ENCODE peak calls at places on chromosomes 16 and 17, in four cellular contexts. S is H1, U is K562, Z is WTC11. R is an unnamed sample.

GRCh38 chr17:38536661-38537060 is 69.1 kb downstream of the SRCIN1 start:
- DNase-seq in S (no peak), U (no peak), Z (no peak), R (no peak)

GRCh38 chr16:71880176-71880575 is 3.8 kb downstream of the ZNF821 start:
- DNase-seq in S (no peak), U (no peak), Z (no peak), R (no peak)

GRCh38 chr17:52759864-52760263 is 601.4 kb upstream of the CA10 start:
- DNase-seq in S (no peak), U (no peak), Z (no peak), R (no peak)

GRCh38 chr16:4651842-4652241 is 27.2 kb downstream of the MGRN1 start:
- DNase-seq in S (no peak), U (no peak), Z (no peak), R (no peak)

GRCh38 chr17:61251939-61252865 is 147.4 kb upstream of the TBX2 start:
- DNase-seq in S (no peak), U (no peak), Z (no peak), R (peak; percentile 42)

GRCh38 chr17:72120878-72121163 is at the start of gene SOX9:
- DNase-seq in S (peak; percentile 77), U (no peak), Z (peak; percentile 89), R (peak; percentile 95)

GRCh38 chr17:76270127-76270592 is 5.0 kb downstream of the UBALD2 start:
- DNase-seq in S (no peak), U (peak; percentile 77), Z (no peak), R (peak; percentile 47)

GRCh38 chr17:66466933-66467367 is 164.5 kb downstream of the PRKCA start:
- DNase-seq in S (no peak), U (peak; percentile 67), Z (no peak), R (no peak)

GRCh38 chr16:57799619-57800212 is 2.6 kb downstream of the KIFC3 start:
- DNase-seq in S (no peak), U (peak; percentile 54), Z (no peak), R (peak; percentile 15)

GRCh38 chr17:16314859-16315258 is 38.4 kb downstream of the CENPV start:
- DNase-seq in S (no peak), U (no peak), Z (no peak), R (no peak)

GRCh38 chr17:77594416-77595209 is 363.9 kb upstream of the TNRC6C start:
- DNase-seq in S (no peak), U (no peak), Z (no peak), R (no peak)

GRCh38 chr17:12959441-12959840 is 58.4 kb downstream of the ELAC2 start:
- DNase-seq in S (no peak), U (no peak), Z (no peak), R (no peak)

GRCh38 chr16:85923153-85924021 is 24.4 kb downstream of the IRF8 start:
- DNase-seq in S (no peak), U (no peak), Z (no peak), R (no peak)

GRCh38 chr17:35432176-35433074 is at the start of gene SLFN12:
- DNase-seq in S (peak; percentile 70), U (no peak), Z (peak; percentile 40), R (no peak)

GRCh38 chr16:50709980-50710379 is 16.6 kb downstream of the NOD2 start:
- DNase-seq in S (no peak), U (no peak), Z (no peak), R (no peak)

GRCh38 chr17:31631759-31632158 is 227.3 kb downstream of the COPRS start:
- DNase-seq in S (no peak), U (no peak), Z (no peak), R (no peak)

GRCh38 chr16:73064996-73065349 is 17.0 kb upstream of the ZFHX3 start:
- DNase-seq in S (no peak), U (no peak), Z (no peak), R (no peak)

GRCh38 chr16:57013268-57013667 is 23.9 kb downstream of the NLRC5 start:
- DNase-seq in S (no peak), U (no peak), Z (no peak), R (no peak)

GRCh38 chr17:17422641-17423040 is 54.2 kb upstream of the MED9 start:
- DNase-seq in S (no peak), U (no peak), Z (no peak), R (no peak)

GRCh38 chr17:39818282-39819000 is 45.7 kb downstream of the IKZF3 start:
- DNase-seq in S (no peak), U (no peak), Z (no peak), R (no peak)

GRCh38 chr17:74678541-74678940 is 34.2 kb downstream of the CD300LF start:
- DNase-seq in S (no peak), U (no peak), Z (no peak), R (no peak)

DNA sequence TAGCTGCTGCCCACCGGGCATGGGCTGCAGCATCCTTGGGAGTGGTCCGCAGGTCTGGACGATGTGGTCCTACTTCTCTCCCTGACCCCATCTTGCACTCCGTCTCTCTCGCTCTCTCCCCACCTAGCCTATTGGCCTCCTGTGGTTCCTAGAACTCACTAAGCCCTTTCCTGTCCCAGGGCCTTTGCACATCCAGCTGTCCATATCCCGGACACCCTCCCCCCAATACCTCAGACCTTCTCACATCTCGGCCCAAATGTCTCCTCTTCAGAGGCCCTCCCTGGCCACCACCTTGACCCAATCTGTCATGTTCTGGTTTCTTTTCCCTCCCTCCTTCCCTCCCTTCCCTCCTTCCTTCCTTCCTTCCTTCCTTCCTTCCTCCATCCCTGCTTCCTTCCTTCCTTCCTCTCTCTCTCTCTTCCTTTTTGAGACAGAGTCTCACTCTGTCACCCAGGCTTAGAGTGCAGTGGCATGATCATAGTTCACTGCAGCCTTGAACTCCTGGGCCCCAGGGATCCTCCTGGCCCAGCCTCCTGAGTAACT is 4.5 kb downstream of the SLC4A1 start:
- DNase-seq in S (no peak), U (no peak), Z (no peak), R (no peak)
- TF ChIP-seq TEAD4 in S (no peak), U (no peak), Z (no peak), R (no peak)

GRCh38 chr16:66168777-66169176 is 197.7 kb upstream of the CDH5 start:
- DNase-seq in S (no peak), U (no peak), Z (no peak), R (no peak)

GRCh38 chr16:66169817-66170216 is 196.7 kb upstream of the CDH5 start:
- DNase-seq in S (no peak), U (no peak), Z (no peak), R (no peak)

GRCh38 chr16:66166451-66166850 is 200.0 kb upstream of the CDH5 start:
- DNase-seq in S (no peak), U (no peak), Z (no peak), R (no peak)

GRCh38 chr16:66165879-66166278 is 200.6 kb upstream of the CDH5 start:
- DNase-seq in S (no peak), U (no peak), Z (no peak), R (no peak)

DNA sequence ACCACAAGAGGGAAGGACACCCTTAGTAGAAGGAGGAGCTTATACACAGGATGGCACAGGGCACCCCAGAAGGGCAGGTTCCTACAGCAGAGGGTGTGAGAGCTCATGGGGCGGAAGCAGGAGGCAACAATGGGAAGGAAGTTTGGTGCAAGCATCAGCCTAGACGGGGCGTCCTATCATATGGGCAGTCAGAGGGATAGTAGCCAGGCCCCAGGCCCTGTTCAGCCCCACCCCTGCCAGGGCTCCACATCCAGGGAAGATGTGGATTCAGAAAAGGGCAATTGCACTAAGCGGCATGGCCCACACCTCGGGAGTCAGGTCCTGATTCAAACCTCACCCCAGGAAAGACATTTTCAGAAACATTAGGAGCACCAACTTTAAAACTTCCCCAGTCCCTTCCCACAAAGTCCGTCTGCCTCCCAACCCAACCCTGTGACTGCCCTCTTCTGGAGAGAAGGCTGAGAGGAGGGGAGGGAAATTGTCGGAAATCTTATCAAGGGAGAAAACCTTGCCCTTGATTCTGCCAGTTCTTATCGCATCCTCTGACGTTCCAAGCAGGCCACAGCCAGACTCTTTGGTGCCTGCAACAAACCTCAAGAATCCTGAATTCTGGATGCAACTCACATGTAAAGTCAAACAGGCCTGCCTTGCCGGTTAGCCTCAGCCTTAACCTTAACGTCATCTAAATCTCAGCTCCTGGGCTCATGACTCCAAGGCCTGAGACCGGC is 198.8 kb upstream of the CDH5 start:
- DNase-seq in S (no peak), U (peak; percentile 6), Z (peak; percentile 25), R (no peak)
- TF ChIP-seq TEAD4 in S (no peak), U (no peak), Z (no peak), R (no peak)

DNA sequence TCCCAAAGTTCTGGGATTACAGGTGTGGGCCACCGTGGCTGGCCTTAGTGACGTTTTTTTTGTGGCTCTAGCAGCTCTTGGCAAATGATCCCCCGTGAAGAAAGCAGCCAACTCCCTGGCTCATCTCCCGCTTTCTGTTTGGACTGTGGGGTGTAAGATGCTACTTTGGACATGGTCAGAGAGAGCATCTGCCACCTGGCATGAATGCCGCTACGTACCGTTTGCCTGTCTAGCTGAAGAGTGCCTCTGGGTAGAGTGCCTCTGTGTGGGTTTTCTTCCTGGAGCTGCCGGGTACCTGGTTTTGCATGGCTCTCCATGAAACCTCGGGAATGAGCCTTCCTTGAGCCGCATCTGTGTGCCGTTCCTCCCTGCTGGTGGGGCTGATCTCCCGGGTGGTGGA is 34.3 kb downstream of the NDEL1 start:
- DNase-seq in S (no peak), U (no peak), Z (no peak), R (no peak)
- TF ChIP-seq TEAD4 in S (no peak), U (no peak), Z (no peak), R (no peak)

GRCh38 chr16:28064150-28064549 is 636 bp upstream of the GSG1L start:
- DNase-seq in S (no peak), U (no peak), Z (no peak), R (no peak)

GRCh38 chr16:28064706-28065249 is 1.3 kb upstream of the GSG1L start:
- DNase-seq in S (no peak), U (no peak), Z (no peak), R (no peak)

GRCh38 chr16:28063047-28063521 is 430 bp downstream of the GSG1L start:
- DNase-seq in S (no peak), U (no peak), Z (peak; percentile 38), R (peak; percentile 71)

GRCh38 chr16:28062261-28063046 is 1.1 kb downstream of the GSG1L start:
- DNase-seq in S (no peak), U (no peak), Z (no peak), R (peak; percentile 53)

DNA sequence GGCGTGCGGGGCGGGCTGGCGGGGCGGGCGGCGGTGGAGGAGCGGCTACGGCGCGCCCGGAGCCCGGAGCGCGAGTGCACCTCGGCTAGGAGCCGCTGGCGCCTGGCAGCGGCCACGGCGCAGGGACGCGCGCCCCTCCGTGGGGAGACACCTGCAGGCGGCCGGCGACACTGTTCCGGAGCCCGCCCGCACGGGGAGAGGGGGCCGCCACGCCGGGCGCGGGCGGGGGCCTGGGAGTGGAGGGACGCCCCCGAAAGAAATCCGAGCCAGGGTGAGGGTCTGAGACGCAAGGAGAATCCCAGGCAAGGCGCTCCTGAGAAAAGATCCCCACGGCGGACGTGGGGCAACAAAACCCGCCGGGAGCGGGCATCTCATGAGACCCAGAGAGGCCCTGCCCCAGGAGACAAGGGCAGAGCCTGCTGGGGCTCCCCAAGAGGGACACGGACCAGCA is at the start of gene GSG1L:
- DNase-seq in S (no peak), U (no peak), Z (no peak), R (peak; percentile 83)
- TF ChIP-seq TEAD4 in S (no peak), U (no peak), Z (no peak), R (no peak)

DNA sequence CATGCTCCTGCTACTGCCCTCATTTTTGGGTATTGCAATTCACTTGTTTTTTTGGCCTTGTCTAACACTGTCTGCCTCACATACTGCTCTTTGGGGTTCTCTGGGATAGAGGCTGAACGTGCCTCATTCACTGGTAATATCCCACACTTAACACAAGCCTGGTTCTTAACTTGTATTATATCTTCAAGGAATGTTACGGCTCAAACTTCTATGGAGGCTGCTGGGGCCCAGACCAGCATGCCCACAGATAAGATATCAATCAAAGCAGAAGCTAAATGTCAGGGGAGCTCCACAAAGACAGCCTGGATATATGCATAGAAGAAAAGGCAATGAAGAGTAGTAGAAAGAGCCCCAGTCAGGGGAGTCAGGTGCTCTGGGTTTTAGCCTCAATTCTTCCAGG is 103.5 kb downstream of the WSCD1 start:
- DNase-seq in S (no peak), U (no peak), Z (no peak), R (no peak)
- TF ChIP-seq TEAD4 in S (no peak), U (no peak), Z (no peak), R (no peak)

GRCh38 chr16:88650749-88651275 is at the start of gene CYBA:
- DNase-seq in S (no peak), U (peak; percentile 93), Z (peak; percentile 79), R (peak; percentile 88)
- TF ChIP-seq TEAD4 in S (no peak), U (no peak), Z (no peak), R (no peak)